ENCODE peak calls at places on chromosome 19, in seven cellular contexts. C is CD8-positive, alpha-beta T cell; H is fibroblast of lung; F is endodermal cell; Q is HCT116; N is pancreas; G is IMR-90. E is an unnamed sample. For H3K9me3, the result is how much of the 10 kb centered on the place peaks cover.

GRCh38 chr19:55698256-55698655 is 23.2 kb downstream of the EPN1 start:
- DNase-seq in C (no peak), H (no peak), F (peak), Q (no peak), N (no peak), G (no peak), E (no peak)

GRCh38 chr19:44637390-44637764 is 6.3 kb upstream of the PVR start:
- DNase-seq in C (no peak), H (no peak), F (no peak), Q (no peak), N (no peak), G (no peak), E (no peak)

GRCh38 chr19:47445527-47445926 is 26.2 kb downstream of the SLC8A2 start:
- DNase-seq in C (no peak), H (no peak), F (no peak), Q (no peak), N (peak), G (no peak), E (no peak)

GRCh38 chr19:17104679-17105078 is 29.1 kb downstream of the MYO9B start:
- DNase-seq in C (no peak), H (no peak), F (no peak), Q (no peak), N (no peak), G (no peak), E (no peak)

GRCh38 chr19:6393982-6394412 is 1.0 kb upstream of the GTF2F1 start:
- DNase-seq in C (peak), H (no peak), F (no peak), Q (no peak), N (peak), G (no peak), E (peak)

GRCh38 chr19:1264801-1265610 is 4.1 kb upstream of the CIRBP start:
- DNase-seq in C (no peak), H (peak), F (peak), Q (no peak), N (no peak), G (peak), E (no peak)

GRCh38 chr19:14350302-14350701 is 30.9 kb upstream of the ADGRE5 start:
- DNase-seq in C (no peak), H (no peak), F (no peak), Q (no peak), N (no peak), G (no peak), E (no peak)

GRCh38 chr19:3950871-3951861 is 18.3 kb downstream of the NMRK2 start:
- DNase-seq in C (peak), H (peak), F (peak), Q (no peak), N (peak), G (no peak), E (no peak)

GRCh38 chr19:17526922-17527321 is 15.5 kb downstream of the PGLS start:
- DNase-seq in C (no peak), H (no peak), F (no peak), Q (no peak), N (no peak), G (no peak), E (no peak)

GRCh38 chr19:11747277-11747676 is 8.5 kb upstream of the ZNF823 start:
- DNase-seq in C (no peak), H (no peak), F (no peak), Q (no peak), N (no peak), G (no peak), E (no peak)
- H3K9me3 ChIP-seq in C (under half), H (under half), F (under half), Q (under half), N (under half), G (under half), E (under half)

DNA sequence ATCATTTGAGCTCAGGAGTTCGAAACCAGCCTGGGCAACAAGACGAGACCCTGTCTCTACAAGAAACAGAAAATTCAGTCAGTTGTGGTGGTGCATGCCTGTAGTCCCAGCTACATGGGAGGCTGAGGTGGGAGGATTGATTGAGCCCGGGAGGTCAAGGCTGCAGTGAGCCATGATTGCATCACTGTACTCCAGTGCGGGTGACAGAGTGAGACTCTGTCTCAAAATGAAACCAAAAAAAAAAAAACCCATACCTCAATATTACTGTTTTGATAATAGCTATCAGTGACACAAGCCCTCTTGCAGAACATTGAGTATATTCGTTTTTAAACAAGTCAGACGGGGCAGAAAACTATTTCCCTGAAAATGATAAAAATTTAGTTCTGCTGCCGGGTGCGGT is 16.2 kb downstream of the ZNF791 start:
- DNase-seq in C (no peak), H (no peak), F (no peak), Q (no peak), N (no peak), G (no peak), E (no peak)
- H3K9me3 ChIP-seq in C (under half), H (under half), F (half or more), Q (under half), N (under half), G (half or more), E (under half)

GRCh38 chr19:27821418-27822018 is 1391.4 kb downstream of the UQCRFS1 start:
- DNase-seq in C (no peak), H (no peak), F (no peak), Q (no peak), N (no peak), G (no peak), E (no peak)

GRCh38 chr19:27828781-27829275 is 1384.1 kb downstream of the UQCRFS1 start:
- DNase-seq in C (no peak), H (no peak), F (no peak), Q (no peak), N (no peak), G (no peak), E (no peak)

GRCh38 chr19:27822336-27822735 is 1390.6 kb downstream of the UQCRFS1 start:
- DNase-seq in C (no peak), H (no peak), F (no peak), Q (no peak), N (no peak), G (no peak), E (no peak)

GRCh38 chr19:27824108-27824507 is 1388.8 kb downstream of the UQCRFS1 start:
- DNase-seq in C (no peak), H (no peak), F (no peak), Q (no peak), N (no peak), G (no peak), E (no peak)
- H3K9me3 ChIP-seq in C (under half), H (under half), F (under half), Q (under half), N (under half), G (under half), E (under half)

DNA sequence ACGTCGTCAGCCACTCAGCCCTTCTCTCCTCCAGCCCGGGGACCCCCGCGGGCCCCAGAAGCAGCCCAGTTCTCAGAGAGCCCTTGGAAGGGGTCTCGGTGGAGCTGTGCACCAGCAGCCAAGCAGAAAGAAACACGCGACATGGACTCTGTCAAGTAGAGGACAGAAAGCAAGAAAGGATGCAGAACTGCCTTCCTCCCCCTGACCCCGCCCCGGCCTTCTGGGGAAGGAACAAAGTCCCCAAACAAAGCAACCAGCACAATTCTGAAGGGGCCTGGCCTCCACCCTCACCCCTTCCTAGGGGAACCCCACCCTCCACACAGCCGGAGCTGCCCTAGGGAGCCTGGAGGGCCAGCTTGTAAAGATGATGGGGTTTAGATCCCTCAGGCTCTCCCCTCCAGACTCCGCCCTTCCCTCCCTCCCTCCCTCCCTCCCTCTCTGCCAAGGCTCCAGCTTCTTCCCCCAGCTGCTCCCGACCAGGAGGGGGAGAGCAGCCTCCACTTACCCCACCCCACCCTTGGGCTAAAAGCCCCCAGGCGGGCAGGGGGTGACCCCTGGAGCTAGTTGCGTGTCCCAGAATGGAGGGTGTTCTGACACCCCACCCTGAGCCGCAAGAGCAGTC is 7.8 kb downstream of the LYL1 start:
- DNase-seq in C (no peak), H (no peak), F (peak), Q (no peak), N (no peak), G (no peak), E (no peak)
- H3K9me3 ChIP-seq in C (under half), H (under half), F (under half), Q (under half), N (under half), G (under half), E (under half)

GRCh38 chr19:57053401-57053800 is 66.4 kb upstream of the USP29 start:
- DNase-seq in C (no peak), H (no peak), F (no peak), Q (no peak), N (no peak), G (no peak), E (no peak)
- H3K9me3 ChIP-seq in C (under half), H (under half), F (half or more), Q (under half), N (under half), G (under half), E (under half)

GRCh38 chr19:50465000-50465399 is 11.3 kb upstream of the EMC10 start:
- DNase-seq in C (no peak), H (no peak), F (no peak), Q (no peak), N (no peak), G (no peak), E (no peak)

GRCh38 chr19:50465986-50466771 is 10.1 kb upstream of the EMC10 start:
- DNase-seq in C (no peak), H (no peak), F (peak), Q (peak), N (no peak), G (no peak), E (no peak)

GRCh38 chr19:50464348-50464747 is 12.0 kb upstream of the EMC10 start:
- DNase-seq in C (no peak), H (no peak), F (peak), Q (no peak), N (no peak), G (no peak), E (no peak)

GRCh38 chr19:50462970-50463369 is 13.3 kb upstream of the EMC10 start:
- DNase-seq in C (no peak), H (no peak), F (no peak), Q (no peak), N (no peak), G (no peak), E (no peak)

GRCh38 chr19:50467566-50467965 is 8.7 kb upstream of the EMC10 start:
- DNase-seq in C (no peak), H (no peak), F (no peak), Q (no peak), N (no peak), G (no peak), E (no peak)
- H3K9me3 ChIP-seq in C (under half), H (under half), F (under half), Q (under half), N (under half), G (under half), E (under half)

DNA sequence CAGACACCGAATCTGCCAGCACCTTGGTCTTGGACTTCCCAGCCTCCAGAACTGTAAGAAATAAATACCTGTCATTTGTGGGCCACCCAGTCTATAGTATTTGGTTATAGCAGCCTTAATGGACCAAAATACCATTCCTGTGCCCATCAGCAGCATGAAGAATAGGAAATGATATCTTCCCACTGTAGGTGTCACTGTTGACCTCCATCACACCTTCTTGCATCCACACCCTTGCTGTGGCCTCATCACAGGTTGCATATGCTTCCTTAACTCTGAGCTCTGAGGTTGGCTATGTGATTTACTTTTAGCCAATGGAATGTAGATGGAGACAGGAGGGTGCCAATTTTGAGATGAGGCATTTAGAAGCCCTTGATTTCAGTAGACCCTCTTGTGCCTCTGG is 242.0 kb upstream of the TSHZ3 start:
- DNase-seq in C (no peak), H (no peak), F (peak), Q (no peak), N (no peak), G (no peak), E (no peak)
- H3K9me3 ChIP-seq in C (under half), H (under half), F (under half), Q (under half), N (under half), G (under half), E (under half)